ENCODE peak calls at places on chromosomes 3 and 15, in five cellular contexts. X is H1, Q is GM12878, B is HCT116, I is K562. C is an unnamed sample.

GRCh38 chr15:45773149-45773548 is 138.3 kb downstream of the SQOR start:
- DNase-seq in Q (no peak), B (no peak), I (no peak), X (no peak), C (no peak)

GRCh38 chr3:160929595-160929994 is 173.6 kb downstream of the PPM1L start:
- DNase-seq in I (peak), X (no peak), Q (no peak), B (no peak), C (no peak)

GRCh38 chr3:23992051-23992628 is 47.1 kb downstream of the NR1D2 start:
- DNase-seq in X (no peak), Q (no peak), I (no peak), B (no peak), C (no peak)

GRCh38 chr3:9247361-9248231 is 1.9 kb downstream of the SRGAP3 start:
- DNase-seq in I (no peak), B (no peak), Q (no peak), X (no peak), C (no peak)

GRCh38 chr15:69609176-69609575 is 156.6 kb downstream of the RPLP1 start:
- DNase-seq in X (no peak), Q (no peak), I (no peak), B (no peak), C (no peak)

GRCh38 chr3:62601238-62601856 is 228.0 kb upstream of the FEZF2 start:
- DNase-seq in B (no peak), X (no peak), Q (no peak), I (no peak), C (no peak)

GRCh38 chr15:74489518-74490338 is 28.8 kb upstream of the UBL7 start:
- DNase-seq in I (peak), Q (peak), B (peak), X (peak), C (peak)

GRCh38 chr3:49416867-49417266 is 4.6 kb downstream of the TCTA start:
- DNase-seq in B (no peak), I (no peak), Q (no peak), X (no peak), C (no peak)

GRCh38 chr3:144244662-144245061 is 273.0 kb downstream of the DIPK2A start:
- DNase-seq in I (no peak), B (no peak), Q (no peak), X (no peak), C (no peak)

GRCh38 chr3:150158974-150159625 is 188.4 kb upstream of the PFN2 start:
- DNase-seq in Q (no peak), B (no peak), X (no peak), I (no peak), C (no peak)
- TF ChIP-seq SRF in Q (no peak), B (no peak), X (no peak), I (no peak), C (no peak)

GRCh38 chr3:149777414-149778214 is 14.7 kb downstream of the ANKUB1 start:
- DNase-seq in Q (no peak), I (no peak), B (no peak), X (no peak), C (peak)

GRCh38 chr3:149781216-149781615 is 11.1 kb downstream of the ANKUB1 start:
- DNase-seq in Q (no peak), B (no peak), I (no peak), X (no peak), C (no peak)

GRCh38 chr3:149784064-149784704 is 8.2 kb downstream of the ANKUB1 start:
- DNase-seq in Q (no peak), I (no peak), X (no peak), B (no peak), C (no peak)

GRCh38 chr3:149783576-149783975 is 8.8 kb downstream of the ANKUB1 start:
- DNase-seq in Q (no peak), X (no peak), I (no peak), B (no peak), C (peak)
- TF ChIP-seq SRF in Q (no peak), X (no peak), I (no peak), B (no peak), C (no peak)

DNA sequence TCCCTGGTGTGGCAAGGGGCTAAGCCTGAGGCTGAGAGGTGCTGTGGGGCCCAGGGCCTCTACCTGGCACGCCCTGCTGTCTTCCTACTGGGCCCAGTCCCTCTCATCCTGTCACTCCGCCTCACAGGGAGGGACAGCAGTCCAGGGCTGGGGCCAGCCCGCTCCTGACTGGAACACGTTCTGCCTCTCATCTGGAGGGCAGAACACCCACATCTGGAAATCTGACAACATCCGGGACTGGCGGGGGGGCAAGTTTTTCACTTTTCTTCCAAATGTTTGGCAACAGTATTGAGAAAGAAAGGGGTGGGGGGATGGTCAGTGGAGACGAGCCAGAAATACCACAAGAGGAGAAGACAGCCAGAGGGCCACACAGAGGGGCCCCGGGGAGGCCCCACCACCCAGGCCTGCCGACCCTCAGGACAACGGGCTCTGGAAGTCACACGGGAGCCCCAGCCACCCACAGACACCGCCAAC is 1.8 kb upstream of the MYL3 start:
- DNase-seq in I (no peak), Q (no peak), B (no peak), X (no peak), C (no peak)
- TF ChIP-seq SRF in I (no peak), Q (no peak), B (no peak), X (no peak), C (no peak)

DNA sequence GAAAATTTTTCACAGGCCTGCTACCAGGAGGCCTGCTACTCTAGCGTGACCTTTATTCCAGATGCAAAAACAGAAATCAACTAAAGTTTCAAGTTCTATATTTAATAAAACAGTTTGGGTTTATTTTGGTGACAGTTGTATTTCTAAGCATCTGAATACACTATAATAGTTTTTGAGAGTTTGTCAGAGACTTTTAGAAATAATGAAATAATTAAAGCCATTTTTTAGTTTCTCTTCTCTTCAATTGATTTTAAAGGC is 523.3 kb downstream of the CADM2 start:
- DNase-seq in I (no peak), B (no peak), Q (no peak), X (no peak), C (no peak)
- TF ChIP-seq SRF in I (no peak), B (no peak), Q (no peak), X (no peak), C (no peak)

DNA sequence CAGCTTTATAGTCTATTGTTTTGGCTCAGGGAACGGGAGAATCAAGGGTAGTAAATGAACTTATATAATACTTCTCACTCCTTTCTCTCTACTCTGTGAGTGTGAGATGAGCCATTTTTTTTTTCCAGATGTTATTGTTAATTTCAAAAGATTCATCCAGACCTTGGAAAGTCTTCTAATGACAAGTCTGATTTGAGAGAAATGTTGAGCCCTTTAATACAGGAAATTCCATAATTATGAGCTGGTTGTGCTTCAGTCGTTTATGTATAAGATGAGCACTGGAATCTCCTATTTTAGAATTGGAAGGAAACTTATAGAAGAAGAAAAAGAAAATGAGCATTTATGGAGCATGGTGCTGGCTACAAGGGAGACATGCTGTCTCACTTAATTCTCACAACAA is 92.0 kb downstream of the FBN1 start:
- DNase-seq in B (no peak), Q (no peak), X (no peak), I (no peak), C (no peak)
- TF ChIP-seq SRF in B (no peak), Q (no peak), X (no peak), I (no peak), C (no peak)

GRCh38 chr15:50257924-50258323 is 7.6 kb downstream of the HDC start:
- DNase-seq in Q (no peak), I (peak), X (no peak), B (no peak), C (no peak)
- TF ChIP-seq SRF in Q (no peak), I (no peak), X (no peak), B (no peak), C (no peak)

DNA sequence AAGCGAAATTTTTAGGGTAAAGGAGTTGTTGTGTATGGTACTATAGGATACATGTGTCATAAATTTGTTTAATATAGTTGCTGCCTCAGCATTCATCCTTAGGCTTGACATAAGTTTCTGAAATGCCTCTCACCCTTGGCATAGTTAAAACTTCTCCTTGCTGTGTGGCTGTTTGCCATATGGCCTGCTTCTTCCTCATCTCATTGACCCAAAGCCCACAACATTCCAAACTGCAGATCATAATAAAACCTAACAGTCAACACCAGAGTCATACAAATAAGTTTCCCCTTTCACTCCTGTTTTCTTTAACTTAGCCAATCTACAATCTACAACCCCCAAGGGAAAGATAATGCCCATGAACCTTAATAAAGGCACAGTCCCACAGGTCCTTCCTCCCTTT is 136.6 kb downstream of the TMCC1 start:
- DNase-seq in X (no peak), B (no peak), I (no peak), Q (no peak), C (no peak)
- TF ChIP-seq SRF in X (no peak), B (no peak), I (no peak), Q (no peak), C (no peak)

DNA sequence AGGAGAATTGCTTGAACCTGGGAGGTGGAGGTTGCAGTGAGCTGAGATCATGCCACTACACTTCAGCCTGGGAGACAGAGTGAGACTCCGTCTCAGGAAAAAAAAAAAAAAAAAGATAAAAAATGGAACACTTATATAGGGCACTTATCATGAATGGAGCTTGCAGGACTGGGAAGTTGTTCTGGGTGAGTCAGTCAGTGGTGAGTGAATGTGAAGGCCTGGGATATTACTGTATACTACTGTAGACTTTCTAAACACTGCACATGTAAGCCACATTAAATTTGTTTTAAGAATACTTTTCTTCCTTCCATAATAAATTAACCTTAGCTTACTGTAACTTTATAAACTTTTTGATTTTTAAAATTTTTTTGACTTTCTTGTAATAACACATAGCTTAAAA is 59.8 kb downstream of the SFMBT1 start:
- DNase-seq in X (no peak), B (no peak), I (no peak), Q (no peak), C (no peak)
- TF ChIP-seq SRF in X (no peak), B (no peak), I (no peak), Q (no peak), C (no peak)

GRCh38 chr3:40719660-40720287 is 195.0 kb downstream of the ZNF621 start:
- DNase-seq in X (no peak), B (peak), Q (no peak), I (peak), C (peak)
- TF ChIP-seq SRF in X (no peak), B (no peak), Q (no peak), I (no peak), C (no peak)